ENCODE peak calls at places on chromosomes 7 and 10, in four cellular contexts. A is stomach, L is esophagus muscularis mucosa, H is HCT116. W is an unnamed sample.
A peak's percentile ranks its signal among the peaks of the same experiment; 100 is the strongest.

GRCh38 chr7:132345730-132346129 is 230.5 kb downstream of the PLXNA4 start:
- DNase-seq in H (no peak), L (no peak), A (no peak), W (no peak)

GRCh38 chr10:3045471-3046209 is 21.7 kb upstream of the PFKP start:
- DNase-seq in A (peak; percentile 59), H (no peak), L (peak; percentile 95), W (peak; percentile 85)

GRCh38 chr10:119715628-119716505 is 10.0 kb upstream of the INPP5F start:
- DNase-seq in H (no peak), L (no peak), A (no peak), W (no peak)

GRCh38 chr7:82183633-82184032 is 259.9 kb downstream of the CACNA2D1 start:
- DNase-seq in H (no peak), L (no peak), A (no peak), W (no peak)

GRCh38 chr7:80098795-80099194 is 35.8 kb upstream of the GNAI1 start:
- DNase-seq in A (no peak), H (no peak), L (no peak), W (no peak)

GRCh38 chr10:93518531-93518930 is 22.1 kb downstream of the CEP55 start:
- DNase-seq in L (no peak), H (no peak), A (no peak), W (no peak)

GRCh38 chr10:120977892-120978291 is 126.7 kb downstream of the WDR11 start:
- DNase-seq in L (no peak), H (no peak), A (no peak), W (no peak)

GRCh38 chr7:51471199-51472016 is 154.8 kb upstream of the COBL start:
- DNase-seq in L (peak; percentile 81), A (no peak), H (no peak), W (peak; percentile 66)

GRCh38 chr7:1725199-1725701 is 55.2 kb downstream of the ELFN1 start:
- DNase-seq in H (no peak), A (peak; percentile 45), L (no peak), W (no peak)

GRCh38 chr7:143396625-143397556 is 11.8 kb downstream of the EPHA1 start:
- DNase-seq in A (no peak), H (no peak), L (no peak), W (no peak)

GRCh38 chr10:43061331-43061730 is 15.5 kb upstream of the RET start:
- DNase-seq in A (no peak), H (no peak), L (no peak), W (no peak)

GRCh38 chr7:140610204-140611165 is 30.1 kb downstream of the DENND2A start:
- DNase-seq in H (no peak), L (no peak), A (no peak), W (no peak)

GRCh38 chr7:3649250-3649649 is 348.2 kb downstream of the SDK1 start:
- DNase-seq in L (no peak), A (no peak), H (no peak), W (no peak)

GRCh38 chr10:12196531-12197211 is 683 bp downstream of the CDC123 start:
- DNase-seq in A (no peak), L (no peak), H (no peak), W (no peak)

GRCh38 chr10:62076872-62077271 is 175.4 kb downstream of the ARID5B start:
- DNase-seq in L (no peak), A (no peak), H (no peak), W (no peak)

GRCh38 chr7:108824840-108825540 is 255.3 kb downstream of the DNAJB9 start:
- DNase-seq in A (no peak), L (no peak), H (peak; percentile 26), W (no peak)

GRCh38 chr7:130732980-130733865 is 784 bp downstream of the KLF14 start:
- DNase-seq in L (no peak), H (peak; percentile 8), A (peak; percentile 33), W (no peak)

GRCh38 chr7:104845541-104845940 is 168.5 kb upstream of the KMT2E start:
- DNase-seq in A (no peak), L (peak; percentile 62), H (no peak), W (no peak)

GRCh38 chr10:50426485-50426884 is 175.2 kb upstream of the ASAH2 start:
- DNase-seq in L (no peak), H (no peak), A (no peak), W (no peak)
- TF ChIP-seq POLR2AphosphoS5 in L (no peak), H (no peak), A (no peak), W (no peak)

DNA sequence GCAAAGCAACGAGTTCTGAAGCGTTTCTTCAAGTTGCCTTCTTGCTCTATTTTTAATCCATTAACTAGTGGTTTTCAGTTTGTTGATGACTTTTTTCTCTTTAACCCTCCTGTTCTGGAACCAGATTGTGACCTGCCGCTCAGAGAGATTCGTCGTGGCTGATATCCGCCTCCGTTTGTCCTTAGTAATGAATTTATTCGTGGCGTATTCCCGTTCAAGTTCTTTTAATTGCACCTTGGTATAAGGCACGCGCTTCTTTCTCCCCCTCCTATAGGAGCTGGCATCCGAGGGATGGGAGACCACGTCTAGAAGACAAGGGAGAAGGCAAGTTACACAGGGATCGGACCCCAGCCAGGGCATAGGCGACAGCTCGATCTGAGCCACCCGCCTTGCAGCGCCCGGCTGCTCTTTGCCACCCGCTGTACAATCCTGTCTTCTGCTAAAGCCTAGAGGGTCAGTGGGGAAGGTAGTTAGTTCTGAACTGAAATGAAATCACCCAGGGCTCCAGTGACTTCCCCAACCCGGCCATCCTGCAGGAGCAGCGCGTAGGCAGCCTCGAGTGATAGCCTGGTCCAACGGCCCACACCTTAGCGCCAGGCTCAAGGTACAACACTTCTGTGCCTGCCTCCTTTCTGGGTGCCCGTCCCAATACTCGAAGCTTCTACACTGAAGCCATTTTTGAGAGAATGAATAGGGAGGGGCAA is 1.6 kb downstream of the HOXA13 start:
- DNase-seq in H (no peak), A (no peak), L (no peak), W (peak; percentile 46)
- H3K4me3 ChIP-seq in H (peak overlapping the region; percentile 64), A (no peak overlapping the region), L (no peak overlapping the region), W (peak overlapping the region; percentile 43)

GRCh38 chr7:70472580-70473239 is 659.2 kb upstream of the GALNT17 start:
- DNase-seq in A (no peak), L (no peak), H (no peak), W (no peak)

GRCh38 chr7:70477051-70478010 is 654.6 kb upstream of the GALNT17 start:
- DNase-seq in H (no peak), L (no peak), A (no peak), W (no peak)

GRCh38 chr7:70479153-70480021 is 652.6 kb upstream of the GALNT17 start:
- DNase-seq in A (no peak), H (no peak), L (no peak), W (no peak)

GRCh38 chr7:70470751-70471150 is 661.2 kb upstream of the GALNT17 start:
- DNase-seq in L (no peak), H (no peak), A (no peak), W (no peak)

GRCh38 chr7:70474639-70475234 is 657.2 kb upstream of the GALNT17 start:
- DNase-seq in A (peak; percentile 39), L (no peak), H (no peak), W (no peak)
- TF ChIP-seq POLR2A in A (no peak), L (no peak), H (no peak), W (no peak)

DNA sequence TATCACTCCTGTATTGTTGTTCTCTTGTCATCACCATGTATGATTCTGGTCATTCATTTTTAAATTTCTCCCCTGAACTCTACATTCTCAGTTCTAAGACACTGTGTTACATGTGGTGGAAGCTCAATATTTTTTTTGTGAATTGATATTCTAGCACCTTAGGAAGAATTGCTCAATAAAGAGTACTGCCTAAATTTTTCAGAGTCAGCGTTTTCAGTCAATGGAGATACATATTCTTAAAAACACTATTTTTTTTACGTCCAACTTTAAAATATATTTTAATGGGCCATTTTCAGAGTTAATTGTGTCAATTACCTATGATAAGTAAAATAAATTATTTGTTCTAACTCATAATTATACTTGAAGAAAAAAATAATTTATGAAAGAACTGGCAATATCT is 210.4 kb upstream of the PLXDC2 start:
- DNase-seq in H (no peak), L (no peak), A (no peak), W (no peak)
- TF ChIP-seq POLR2AphosphoS5 in H (no peak), L (no peak), A (no peak), W (no peak)

DNA sequence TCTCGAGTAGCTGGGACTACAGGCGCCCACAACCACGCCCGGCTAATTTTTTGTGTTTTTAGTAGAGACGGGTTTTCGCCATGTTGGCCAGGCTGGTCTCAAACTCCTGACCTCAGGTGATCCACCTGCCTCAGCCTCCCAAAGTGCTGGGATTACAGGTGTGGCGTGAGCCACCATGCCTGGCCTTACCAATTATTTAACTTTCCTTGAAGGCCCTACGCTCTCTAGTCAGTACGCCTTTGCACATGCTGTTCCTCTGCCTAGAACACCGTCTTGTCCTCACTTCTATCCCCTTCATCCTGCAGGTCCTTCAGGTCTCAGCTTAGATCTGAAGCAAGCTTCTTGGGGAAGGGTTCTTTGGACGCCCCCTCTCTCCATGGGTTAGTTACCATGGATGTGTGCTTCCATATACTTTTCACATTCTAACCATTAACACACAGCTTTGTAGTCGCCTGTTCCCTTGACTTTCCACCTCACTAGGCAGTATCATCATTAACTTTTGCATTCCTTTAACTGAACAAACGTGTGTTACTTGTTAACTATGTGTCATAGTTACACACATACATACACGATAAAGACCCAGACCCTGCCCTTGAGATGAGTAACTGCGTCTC is 592 bp upstream of the ATP6V1F start:
- DNase-seq in L (no peak), A (no peak), H (no peak), W (no peak)
- H3K4me3 ChIP-seq in L (peak overlapping the region; percentile 82), A (peak overlapping the region; percentile 98), H (peak overlapping the region; percentile 96), W (no peak overlapping the region)

DNA sequence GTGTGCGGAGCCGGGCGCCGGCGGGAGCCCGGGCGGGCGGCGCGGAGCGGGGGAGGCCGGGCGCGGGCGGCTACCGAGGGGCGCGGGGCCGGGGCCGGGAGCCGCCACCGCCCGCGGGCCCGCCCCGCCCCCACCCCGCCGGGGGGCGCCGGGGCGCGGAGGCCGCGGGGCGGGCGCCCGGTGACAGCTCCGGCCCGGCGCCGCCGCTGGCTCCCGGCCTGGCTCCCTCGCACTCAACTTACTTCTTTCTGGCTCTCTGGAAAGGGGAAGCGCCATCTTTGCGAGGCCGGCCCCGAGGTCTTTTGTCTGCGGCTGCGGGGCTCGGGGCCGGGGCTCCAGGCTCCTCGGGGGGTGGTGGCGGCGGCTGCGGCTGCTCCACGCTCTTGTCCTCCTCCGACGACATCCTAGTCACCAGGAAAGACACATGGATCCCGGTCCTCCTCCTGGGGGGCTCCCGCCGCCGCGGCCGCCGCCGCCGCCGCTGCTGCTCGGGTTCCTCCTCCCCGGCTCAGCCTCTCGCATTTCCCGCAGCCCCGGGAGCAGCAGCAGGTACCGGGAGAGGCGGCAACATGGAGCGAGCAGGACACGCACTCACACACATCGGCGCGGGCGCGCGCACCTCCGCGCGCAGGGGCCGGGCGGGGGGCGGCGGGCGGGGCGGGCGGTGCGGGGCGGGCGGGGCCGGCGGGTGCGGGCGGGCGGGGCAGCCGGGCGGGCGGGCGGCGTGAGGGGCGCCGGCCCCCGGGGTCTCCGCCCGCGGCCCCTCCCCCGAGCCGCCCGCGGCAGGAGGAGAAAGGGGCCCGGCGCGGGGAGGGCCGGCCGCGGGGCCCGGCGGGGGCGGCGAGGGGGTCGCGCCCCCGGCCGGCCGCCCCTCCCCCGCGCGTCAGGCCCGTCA is at the start of gene KMT2C:
- DNase-seq in A (peak; percentile 60), H (no peak), L (no peak), W (peak; percentile 68)
- TF ChIP-seq POLR2A in A (peak; percentile 22), H (no peak), L (peak; percentile 34), W (no peak)

W was measured in upper lobe of left lung.